ENCODE peak calls at places on chromosomes 1 and 21, in eight cellular contexts. Z is psoas muscle; O is tibial nerve; G is tibial artery; D is HAP-1; H is CD8-positive, alpha-beta T cell; W is ovary; C is mucosa of descending colon. Q is an unnamed sample. For H3K4me1 and H3K9me3, the result is how much of the 10 kb centered on the place peaks cover.

GRCh38 chr1:170714163-170714562 is 50.2 kb downstream of the PRRX1 start:
- DNase-seq in H (no peak), Z (no peak), W (no peak), O (no peak), C (no peak), G (no peak), D (peak), Q (no peak)

GRCh38 chr1:156648951-156649350 is 7.0 kb downstream of the BCAN start:
- DNase-seq in W (no peak), D (no peak), G (no peak), H (no peak), O (no peak), C (no peak), Z (no peak), Q (no peak)

GRCh38 chr1:100959502-100960060 is 63.7 kb downstream of the SLC30A7 start:
- DNase-seq in G (no peak), Z (no peak), C (no peak), W (no peak), O (no peak), D (no peak), H (no peak), Q (no peak)

GRCh38 chr1:77282187-77282865 is 507 bp downstream of the AK5 start:
- DNase-seq in H (peak), O (no peak), W (no peak), C (no peak), D (peak), Z (no peak), G (no peak), Q (peak)

GRCh38 chr1:166116026-166116425 is 50.8 kb downstream of the FAM78B start:
- DNase-seq in H (no peak), O (no peak), Z (no peak), D (no peak), W (no peak), G (no peak), C (no peak), Q (no peak)

GRCh38 chr1:29958271-29958670 is 721.9 kb downstream of the PTPRU start:
- DNase-seq in O (no peak), Z (no peak), H (no peak), C (no peak), D (no peak), W (no peak), G (peak), Q (no peak)

GRCh38 chr1:47211796-47212269 is 20.2 kb downstream of the TAL1 start:
- DNase-seq in D (no peak), W (no peak), G (peak), O (no peak), C (no peak), Z (no peak), H (no peak), Q (no peak)

GRCh38 chr1:210369425-210369824 is 40.7 kb downstream of the HHAT start:
- DNase-seq in H (no peak), D (no peak), Z (no peak), W (no peak), G (no peak), O (no peak), C (no peak), Q (no peak)

GRCh38 chr1:76240321-76240720 is 165.8 kb downstream of the ST6GALNAC3 start:
- DNase-seq in O (no peak), H (no peak), W (no peak), C (no peak), D (no peak), G (no peak), Z (no peak), Q (no peak)

GRCh38 chr21:34510148-34511142 is 1.6 kb downstream of the KCNE1 start:
- DNase-seq in Z (peak), O (peak), C (peak), H (no peak), D (peak), G (peak), W (no peak), Q (peak)

GRCh38 chr1:62438163-62438562 is 1.3 kb downstream of the USP1 start:
- DNase-seq in O (no peak), C (no peak), W (no peak), H (no peak), G (no peak), Z (no peak), D (no peak), Q (no peak)

DNA sequence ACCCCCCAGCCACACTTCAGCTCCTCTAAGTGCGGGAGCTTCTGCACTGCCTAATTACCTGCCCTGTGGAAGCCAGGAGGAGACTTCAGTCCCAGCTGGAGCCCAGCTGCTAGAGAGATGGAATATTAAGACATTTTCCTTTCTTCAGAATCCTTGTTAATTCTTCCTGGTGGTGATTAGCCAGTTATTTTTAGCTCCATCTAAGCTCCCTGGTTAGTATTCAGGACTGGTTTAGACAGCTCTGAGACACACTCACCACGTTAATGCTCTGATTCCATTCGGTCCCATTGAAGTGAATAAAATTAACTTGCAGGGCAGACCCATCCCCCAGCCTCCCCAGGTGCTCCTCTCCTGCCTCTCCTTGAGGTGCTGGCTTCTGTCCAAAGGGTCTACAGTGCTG is 117.6 kb upstream of the ATP1A1 start:
- DNase-seq in O (no peak), G (no peak), W (no peak), C (no peak), Z (no peak), H (no peak), D (no peak), Q (no peak)
- H3K4me1 ChIP-seq in O (under half), G (under half), W (under half), C (under half), Z (under half), H (under half), D (under half), Q (under half)

DNA sequence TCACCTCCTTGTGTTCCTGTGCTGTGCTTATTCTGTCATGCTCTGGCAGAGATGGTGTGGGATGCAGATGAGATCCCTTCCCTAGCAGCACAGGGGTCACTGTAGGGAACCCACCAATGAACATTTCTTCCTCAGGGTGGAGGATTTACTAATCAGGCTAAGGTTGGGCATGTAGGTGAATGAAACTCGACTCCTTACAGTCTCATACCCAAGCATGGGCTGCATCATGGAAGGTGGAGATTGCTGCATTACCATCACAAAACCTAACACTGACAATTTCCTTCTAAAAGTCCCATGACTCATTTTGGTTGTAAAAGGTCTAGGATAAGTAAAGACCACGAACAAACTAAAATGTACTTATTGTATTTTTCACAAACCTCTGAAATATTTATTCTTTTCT is 399.9 kb downstream of the DSCAM start:
- DNase-seq in D (no peak), O (no peak), G (no peak), C (no peak), Z (no peak), W (no peak), H (no peak), Q (no peak)
- H3K9me3 ChIP-seq in D (under half), O (under half), G (under half), C (under half), Z (under half), W (under half), H (under half), Q (under half)

GRCh38 chr1:9315411-9316079 is 22.9 kb downstream of the SPSB1 start:
- DNase-seq in Z (no peak), H (no peak), D (no peak), G (peak), O (no peak), W (peak), C (no peak), Q (peak)
- H3K4me1 ChIP-seq in Z (under half), H (under half), D (under half), G (half or more), O (under half), W (half or more), C (under half), Q (half or more)

DNA sequence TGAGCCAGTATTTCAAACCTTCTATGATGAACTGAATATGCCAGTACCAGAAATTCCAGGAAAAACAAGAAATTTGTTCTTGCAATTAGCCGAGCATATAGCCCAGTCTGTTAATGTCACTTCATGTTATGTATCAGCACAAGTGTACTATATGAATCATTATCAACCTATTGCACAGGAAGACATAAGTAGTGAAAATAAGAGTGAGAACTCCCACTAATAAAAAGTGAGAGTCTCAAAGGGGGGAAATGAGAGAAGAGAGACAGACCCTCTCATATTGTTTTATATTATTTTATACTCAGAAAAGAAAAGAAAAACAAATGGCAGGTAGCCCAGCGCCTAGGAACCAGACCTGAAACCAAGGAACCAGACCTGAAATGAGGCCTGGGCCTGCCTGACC is 16.2 kb downstream of the JMJD4 start:
- DNase-seq in D (no peak), H (no peak), C (no peak), Z (no peak), O (no peak), W (no peak), G (no peak), Q (no peak)
- H3K9me3 ChIP-seq in D (under half), H (under half), C (half or more), Z (under half), O (half or more), W (under half), G (under half), Q (half or more)

GRCh38 chr1:234734864-234735263 is 124.9 kb upstream of the IRF2BP2 start:
- DNase-seq in W (peak), D (no peak), H (no peak), G (peak), C (no peak), Z (no peak), O (no peak), Q (no peak)

GRCh38 chr1:234735476-234735875 is 125.5 kb upstream of the IRF2BP2 start:
- DNase-seq in G (peak), W (peak), D (no peak), H (no peak), C (no peak), O (no peak), Z (no peak), Q (no peak)

GRCh38 chr1:234737915-234738314 is 127.9 kb upstream of the IRF2BP2 start:
- DNase-seq in C (no peak), H (no peak), D (peak), G (no peak), Z (no peak), W (peak), O (no peak), Q (no peak)

GRCh38 chr1:234735976-234736375 is 126.0 kb upstream of the IRF2BP2 start:
- DNase-seq in Z (no peak), W (no peak), G (peak), O (no peak), H (no peak), D (no peak), C (no peak), Q (no peak)

GRCh38 chr1:234737210-234737761 is 127.3 kb upstream of the IRF2BP2 start:
- DNase-seq in O (no peak), H (no peak), Z (no peak), C (no peak), G (peak), D (no peak), W (no peak), Q (no peak)
- H3K4me1 ChIP-seq in O (under half), H (under half), Z (under half), C (under half), G (under half), D (under half), W (under half), Q (under half)

DNA sequence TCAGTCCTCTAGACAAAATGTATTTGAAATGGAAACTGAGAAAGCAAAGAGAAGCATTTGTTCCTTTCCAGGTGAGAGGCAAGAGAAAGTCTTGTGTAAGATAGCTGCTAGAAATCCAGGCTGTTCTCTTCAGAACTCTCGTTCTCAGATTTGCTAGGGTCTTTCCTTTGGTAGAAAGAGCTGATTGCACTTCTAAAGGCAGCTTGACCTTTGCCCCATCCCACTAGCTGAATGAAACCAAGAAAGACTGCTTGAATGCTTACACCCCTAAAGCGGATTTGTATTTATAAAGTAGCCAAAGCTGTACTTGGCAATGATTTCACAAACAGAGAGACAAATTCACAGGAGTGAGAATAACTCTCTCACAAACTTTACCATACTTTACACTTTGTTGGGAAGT is 424.2 kb downstream of the TTLL7 start:
- DNase-seq in D (no peak), O (no peak), G (no peak), W (no peak), H (no peak), C (no peak), Z (no peak), Q (no peak)
- H3K9me3 ChIP-seq in D (under half), O (under half), G (under half), W (under half), H (under half), C (under half), Z (under half), Q (under half)

DNA sequence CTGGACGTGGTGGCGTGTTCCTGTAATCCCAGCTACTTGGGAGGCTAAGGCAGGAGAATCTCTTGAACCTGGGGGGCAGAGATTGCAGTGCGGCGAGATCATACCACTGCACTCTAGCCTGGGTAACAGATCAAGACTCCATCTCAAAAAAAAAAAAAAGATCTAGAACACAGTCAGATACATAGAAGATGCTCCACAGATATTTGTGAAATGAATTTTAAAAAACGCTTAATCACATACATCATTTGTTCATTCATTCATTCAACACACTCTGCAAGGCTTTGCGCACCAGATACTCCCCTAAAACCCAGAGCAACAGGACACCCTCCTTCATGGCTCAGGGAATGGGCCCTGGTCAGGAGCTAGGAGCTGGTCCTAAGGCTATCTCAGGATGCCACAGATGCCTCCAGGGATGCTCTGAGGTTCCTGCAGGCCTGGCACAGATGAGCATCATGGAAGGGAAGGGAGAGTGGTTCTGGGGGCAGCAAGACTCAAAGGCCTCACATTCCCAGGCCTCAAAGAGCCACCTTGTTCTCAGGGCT is 6.4 kb downstream of the HSPG2 start:
- DNase-seq in G (no peak), H (no peak), W (no peak), Z (no peak), C (no peak), O (no peak), D (no peak), Q (no peak)
- H3K4me1 ChIP-seq in G (half or more), H (under half), W (under half), Z (under half), C (half or more), O (half or more), D (under half), Q (half or more)

GRCh38 chr1:2944705-2945104 is 76.6 kb upstream of the ACTRT2 start:
- DNase-seq in C (no peak), D (no peak), W (no peak), Z (no peak), O (no peak), H (no peak), G (no peak), Q (no peak)
- H3K9me3 ChIP-seq in C (under half), D (under half), W (under half), Z (under half), O (under half), H (under half), G (under half), Q (under half)